ENCODE peak calls at places on chromosomes 1 and 21, in six cellular contexts. One of them, this sample, is unnamed. For H3K36me3, the result is how much of the 10 kb centered on the place peaks cover.

GRCh38 chr21:26091480-26092018 is 79.0 kb downstream of the APP start:
- DNase-seq in tibial nerve: no peak
- DNase-seq in kidney: no peak
- DNase-seq in lower lobe of right lung: no peak
- DNase-seq in GM23338: peak
- DNase-seq in IMR-90: no peak
- DNase-seq in this sample: no peak

GRCh38 chr1:161206411-161207140 is 4.4 kb downstream of the NDUFS2 start:
- DNase-seq in tibial nerve: no peak
- DNase-seq in kidney: peak
- DNase-seq in lower lobe of right lung: no peak
- DNase-seq in GM23338: no peak
- DNase-seq in IMR-90: peak
- DNase-seq in this sample: no peak

GRCh38 chr1:71542155-71542554 is 461.3 kb upstream of the ZRANB2 start:
- DNase-seq in tibial nerve: no peak
- DNase-seq in kidney: no peak
- DNase-seq in lower lobe of right lung: no peak
- DNase-seq in GM23338: no peak
- DNase-seq in IMR-90: no peak
- DNase-seq in this sample: no peak

GRCh38 chr1:76284842-76285241 is 210.3 kb downstream of the ST6GALNAC3 start:
- DNase-seq in tibial nerve: no peak
- DNase-seq in kidney: no peak
- DNase-seq in lower lobe of right lung: no peak
- DNase-seq in GM23338: no peak
- DNase-seq in IMR-90: no peak
- DNase-seq in this sample: no peak

GRCh38 chr21:33444499-33444898 is 35.3 kb downstream of the TMEM50B start:
- DNase-seq in tibial nerve: no peak
- DNase-seq in kidney: no peak
- DNase-seq in lower lobe of right lung: peak
- DNase-seq in GM23338: no peak
- DNase-seq in IMR-90: no peak
- DNase-seq in this sample: no peak

GRCh38 chr1:17831619-17832018 is 76.5 kb downstream of the ACTL8 start:
- DNase-seq in tibial nerve: no peak
- DNase-seq in kidney: no peak
- DNase-seq in lower lobe of right lung: no peak
- DNase-seq in GM23338: peak
- DNase-seq in IMR-90: peak
- DNase-seq in this sample: no peak

GRCh38 chr1:9376886-9377333 is 84.2 kb downstream of the SPSB1 start:
- DNase-seq in tibial nerve: peak
- DNase-seq in kidney: peak
- DNase-seq in lower lobe of right lung: no peak
- DNase-seq in GM23338: no peak
- DNase-seq in IMR-90: peak
- DNase-seq in this sample: no peak

GRCh38 chr1:17866451-17867029 is 111.4 kb downstream of the ACTL8 start:
- DNase-seq in tibial nerve: no peak
- DNase-seq in kidney: no peak
- DNase-seq in lower lobe of right lung: no peak
- DNase-seq in GM23338: no peak
- DNase-seq in IMR-90: peak
- DNase-seq in this sample: no peak

GRCh38 chr1:41882068-41882477 is 36.6 kb downstream of the HIVEP3 start:
- DNase-seq in tibial nerve: no peak
- DNase-seq in kidney: no peak
- DNase-seq in lower lobe of right lung: no peak
- DNase-seq in GM23338: no peak
- DNase-seq in IMR-90: no peak
- DNase-seq in this sample: no peak

GRCh38 chr1:51752073-51752948 is 126.2 kb downstream of the NRDC start:
- DNase-seq in tibial nerve: no peak
- DNase-seq in kidney: no peak
- DNase-seq in lower lobe of right lung: no peak
- DNase-seq in GM23338: peak
- DNase-seq in IMR-90: no peak
- DNase-seq in this sample: no peak

GRCh38 chr1:2586154-2587070 is at the start of gene PRXL2B:
- DNase-seq in tibial nerve: peak
- DNase-seq in kidney: peak
- DNase-seq in lower lobe of right lung: peak
- DNase-seq in GM23338: peak
- DNase-seq in IMR-90: peak
- DNase-seq in this sample: peak

GRCh38 chr1:238501290-238501689 is 610.6 kb upstream of the ZP4 start:
- DNase-seq in tibial nerve: no peak
- DNase-seq in kidney: no peak
- DNase-seq in lower lobe of right lung: no peak
- DNase-seq in GM23338: no peak
- DNase-seq in IMR-90: peak
- DNase-seq in this sample: no peak

GRCh38 chr1:17010601-17011438 is 908 bp downstream of the ATP13A2 start:
- DNase-seq in tibial nerve: peak
- DNase-seq in kidney: peak
- DNase-seq in lower lobe of right lung: peak
- DNase-seq in GM23338: no peak
- DNase-seq in IMR-90: peak
- DNase-seq in this sample: peak

GRCh38 chr1:110633646-110634030 is 27.5 kb upstream of the KCNA2 start:
- DNase-seq in tibial nerve: no peak
- DNase-seq in kidney: no peak
- DNase-seq in lower lobe of right lung: no peak
- DNase-seq in GM23338: no peak
- DNase-seq in IMR-90: no peak
- DNase-seq in this sample: no peak

GRCh38 chr1:226148121-226148648 is 38.4 kb downstream of the ACBD3 start:
- DNase-seq in tibial nerve: no peak
- DNase-seq in kidney: no peak
- DNase-seq in lower lobe of right lung: no peak
- DNase-seq in GM23338: no peak
- DNase-seq in IMR-90: no peak
- DNase-seq in this sample: no peak

GRCh38 chr1:23553896-23554480 is 5.3 kb downstream of the ID3 start:
- DNase-seq in tibial nerve: no peak
- DNase-seq in kidney: peak
- DNase-seq in lower lobe of right lung: no peak
- DNase-seq in GM23338: peak
- DNase-seq in IMR-90: no peak
- DNase-seq in this sample: no peak

GRCh38 chr1:39625009-39625408 is 14.4 kb downstream of the HEYL start:
- DNase-seq in tibial nerve: no peak
- DNase-seq in kidney: no peak
- DNase-seq in lower lobe of right lung: no peak
- DNase-seq in GM23338: no peak
- DNase-seq in IMR-90: no peak
- DNase-seq in this sample: no peak

GRCh38 chr1:166197141-166197540 is 30.3 kb upstream of the FAM78B start:
- DNase-seq in tibial nerve: no peak
- DNase-seq in kidney: no peak
- DNase-seq in lower lobe of right lung: no peak
- DNase-seq in GM23338: no peak
- DNase-seq in IMR-90: no peak
- DNase-seq in this sample: no peak

GRCh38 chr1:68120136-68120791 is 69.8 kb upstream of the DIRAS3 start:
- DNase-seq in tibial nerve: peak
- DNase-seq in kidney: no peak
- DNase-seq in lower lobe of right lung: no peak
- DNase-seq in GM23338: peak
- DNase-seq in IMR-90: peak
- DNase-seq in this sample: no peak

GRCh38 chr1:156480411-156481192 is 20.0 kb downstream of the MEF2D start:
- DNase-seq in tibial nerve: no peak
- DNase-seq in kidney: peak
- DNase-seq in lower lobe of right lung: peak
- DNase-seq in GM23338: peak
- DNase-seq in IMR-90: peak
- DNase-seq in this sample: peak

GRCh38 chr1:10730985-10731384 is 65.5 kb downstream of the CASZ1 start:
- DNase-seq in tibial nerve: no peak
- DNase-seq in kidney: no peak
- DNase-seq in lower lobe of right lung: no peak
- DNase-seq in GM23338: no peak
- DNase-seq in IMR-90: peak
- DNase-seq in this sample: no peak

GRCh38 chr1:34781071-34781843 is at the start of gene GJB3:
- DNase-seq in tibial nerve: no peak
- DNase-seq in kidney: no peak
- DNase-seq in lower lobe of right lung: no peak
- DNase-seq in GM23338: peak
- DNase-seq in IMR-90: no peak
- DNase-seq in this sample: peak

GRCh38 chr1:171566467-171566866 is 55.6 kb upstream of the MYOCOS start:
- DNase-seq in tibial nerve: no peak
- DNase-seq in kidney: no peak
- DNase-seq in lower lobe of right lung: no peak
- DNase-seq in GM23338: peak
- DNase-seq in IMR-90: no peak
- DNase-seq in this sample: no peak

GRCh38 chr21:33748903-33749302 is 106.6 kb downstream of the ITSN1 start:
- DNase-seq in tibial nerve: no peak
- DNase-seq in kidney: no peak
- DNase-seq in lower lobe of right lung: no peak
- DNase-seq in GM23338: no peak
- DNase-seq in IMR-90: no peak
- DNase-seq in this sample: no peak

GRCh38 chr1:158002022-158002629 is 8.7 kb downstream of the KIRREL1 start:
- DNase-seq in tibial nerve: no peak
- DNase-seq in kidney: no peak
- DNase-seq in lower lobe of right lung: no peak
- DNase-seq in GM23338: peak
- DNase-seq in IMR-90: peak
- DNase-seq in this sample: no peak

DNA sequence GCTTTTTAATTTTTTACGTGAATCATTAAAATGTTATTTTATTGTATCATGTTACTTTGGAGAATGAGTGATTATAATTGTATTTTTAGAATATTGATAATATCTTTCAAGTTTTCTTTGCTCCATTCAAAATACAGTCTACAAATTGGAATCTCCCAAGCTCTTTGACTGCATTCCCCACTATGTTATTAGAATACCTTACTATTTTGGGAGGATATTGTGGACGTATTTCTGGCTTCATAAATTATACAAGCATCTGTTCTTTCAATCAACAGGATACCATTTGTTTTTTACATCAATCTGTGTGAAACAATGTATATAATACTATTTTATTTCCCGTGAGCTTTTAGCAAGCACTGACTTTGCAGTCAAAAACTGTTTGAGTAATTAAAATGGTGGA is 226.4 kb downstream of the PTPRC start:
- DNase-seq in tibial nerve: no peak
- DNase-seq in kidney: no peak
- DNase-seq in lower lobe of right lung: no peak
- DNase-seq in GM23338: no peak
- DNase-seq in IMR-90: no peak
- DNase-seq in this sample: no peak
- H3K4me3 ChIP-seq in tibial nerve: no peak
- H3K4me3 ChIP-seq in kidney: no peak
- H3K4me3 ChIP-seq in lower lobe of right lung: no peak
- H3K4me3 ChIP-seq in GM23338: no peak
- H3K4me3 ChIP-seq in IMR-90: no peak
- H3K4me3 ChIP-seq in this sample: no peak

GRCh38 chr1:21752186-21752585 is 30.8 kb downstream of the USP48 start:
- DNase-seq in tibial nerve: no peak
- DNase-seq in kidney: no peak
- DNase-seq in lower lobe of right lung: no peak
- DNase-seq in GM23338: no peak
- DNase-seq in IMR-90: peak
- DNase-seq in this sample: no peak

GRCh38 chr1:21749859-21750468 is 33.0 kb downstream of the USP48 start:
- DNase-seq in tibial nerve: no peak
- DNase-seq in kidney: no peak
- DNase-seq in lower lobe of right lung: no peak
- DNase-seq in GM23338: no peak
- DNase-seq in IMR-90: no peak
- DNase-seq in this sample: no peak

GRCh38 chr1:21749109-21749508 is 33.8 kb downstream of the USP48 start:
- DNase-seq in tibial nerve: no peak
- DNase-seq in kidney: no peak
- DNase-seq in lower lobe of right lung: no peak
- DNase-seq in GM23338: no peak
- DNase-seq in IMR-90: no peak
- DNase-seq in this sample: no peak

GRCh38 chr1:21751281-21751680 is 31.7 kb downstream of the USP48 start:
- DNase-seq in tibial nerve: no peak
- DNase-seq in kidney: no peak
- DNase-seq in lower lobe of right lung: no peak
- DNase-seq in GM23338: no peak
- DNase-seq in IMR-90: no peak
- DNase-seq in this sample: no peak

GRCh38 chr1:21750841-21751240 is 32.1 kb downstream of the USP48 start:
- DNase-seq in tibial nerve: no peak
- DNase-seq in kidney: no peak
- DNase-seq in lower lobe of right lung: no peak
- DNase-seq in GM23338: no peak
- DNase-seq in IMR-90: no peak
- DNase-seq in this sample: no peak
- H3K36me3 ChIP-seq in tibial nerve: under half
- H3K36me3 ChIP-seq in kidney: under half
- H3K36me3 ChIP-seq in lower lobe of right lung: half or more
- H3K36me3 ChIP-seq in GM23338: under half
- H3K36me3 ChIP-seq in IMR-90: under half
- H3K36me3 ChIP-seq in this sample: under half

GRCh38 chr1:151346769-151347522 is at the start of gene RFX5:
- DNase-seq in tibial nerve: peak
- DNase-seq in kidney: peak
- DNase-seq in lower lobe of right lung: peak
- DNase-seq in GM23338: peak
- DNase-seq in IMR-90: peak
- DNase-seq in this sample: peak
- TF ChIP-seq CTCF in tibial nerve: peak
- TF ChIP-seq CTCF in kidney: no peak
- TF ChIP-seq CTCF in lower lobe of right lung: no peak
- TF ChIP-seq CTCF in GM23338: no peak
- TF ChIP-seq CTCF in IMR-90: no peak
- TF ChIP-seq CTCF in this sample: no peak

DNA sequence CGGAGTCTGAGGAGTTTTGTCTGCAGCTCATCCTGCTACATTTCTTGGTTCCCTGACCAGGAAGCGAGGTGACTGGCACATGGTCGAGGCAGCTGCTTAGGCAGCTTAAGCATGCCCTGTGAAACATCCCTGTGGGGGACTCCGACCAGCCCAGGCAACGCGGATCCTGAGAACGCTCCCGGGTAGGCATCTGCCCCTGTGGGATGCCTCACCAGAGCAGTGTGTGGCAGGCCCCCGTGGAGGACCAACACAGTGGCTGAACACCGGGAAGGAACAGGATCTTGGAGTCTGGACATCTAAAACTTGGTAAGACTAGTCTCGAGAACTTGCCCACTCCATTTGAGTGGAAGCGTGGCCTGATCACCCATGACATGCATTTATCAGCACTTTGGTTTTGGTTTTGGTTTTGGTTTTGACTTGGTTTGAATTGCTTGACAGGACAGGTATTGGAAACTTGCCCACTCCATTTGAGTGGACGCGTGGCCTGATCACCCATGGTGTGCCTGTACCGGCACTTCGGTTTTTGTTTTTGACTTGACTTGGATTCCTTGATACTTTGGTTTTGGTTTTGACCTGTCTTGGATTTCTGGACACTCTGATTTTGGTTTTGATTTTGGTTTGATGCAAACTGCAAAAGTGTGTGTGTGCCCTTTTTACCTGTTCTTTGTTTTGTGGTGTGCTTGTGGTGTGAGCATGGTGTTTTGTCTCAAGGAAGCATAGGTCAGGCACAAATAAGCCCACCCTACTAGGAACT is 12.2 kb upstream of the NEK2 start:
- DNase-seq in tibial nerve: no peak
- DNase-seq in kidney: no peak
- DNase-seq in lower lobe of right lung: no peak
- DNase-seq in GM23338: no peak
- DNase-seq in IMR-90: no peak
- DNase-seq in this sample: no peak
- H3K4me3 ChIP-seq in tibial nerve: no peak
- H3K4me3 ChIP-seq in kidney: no peak
- H3K4me3 ChIP-seq in lower lobe of right lung: no peak
- H3K4me3 ChIP-seq in GM23338: no peak
- H3K4me3 ChIP-seq in IMR-90: no peak
- H3K4me3 ChIP-seq in this sample: no peak

This sample was measured in left lung.